ENCODE peak calls at places on chromosomes 5 and 9, in eight cellular contexts. One of them, this sample, is unnamed.

GRCh38 chr9:112558476-112558875 is 71.8 kb downstream of the KIAA1958 start:
- DNase-seq in left cardiac atrium: no peak
- DNase-seq in posterior cingulate gyrus: no peak
- DNase-seq in caudate nucleus: no peak
- DNase-seq in GM04504: peak
- DNase-seq in CD4-positive, alpha-beta memory T cell: no peak
- DNase-seq in upper lobe of right lung: no peak
- DNase-seq in fibroblast of the conjunctiva: no peak
- DNase-seq in this sample: no peak

GRCh38 chr9:114291064-114291474 is 31.8 kb upstream of the ORM1 start:
- DNase-seq in GM04504: no peak
- DNase-seq in fibroblast of the conjunctiva: peak
- DNase-seq in upper lobe of right lung: peak
- DNase-seq in caudate nucleus: peak
- DNase-seq in CD4-positive, alpha-beta memory T cell: peak
- DNase-seq in left cardiac atrium: peak
- DNase-seq in posterior cingulate gyrus: peak
- DNase-seq in this sample: no peak

GRCh38 chr5:59786271-59786805 is 107.2 kb downstream of the PDE4D start:
- DNase-seq in GM04504: peak
- DNase-seq in left cardiac atrium: no peak
- DNase-seq in upper lobe of right lung: no peak
- DNase-seq in CD4-positive, alpha-beta memory T cell: no peak
- DNase-seq in caudate nucleus: no peak
- DNase-seq in fibroblast of the conjunctiva: peak
- DNase-seq in posterior cingulate gyrus: no peak
- DNase-seq in this sample: peak

GRCh38 chr9:94085062-94085639 is 887 bp downstream of the PTPDC1 start:
- DNase-seq in left cardiac atrium: no peak
- DNase-seq in posterior cingulate gyrus: no peak
- DNase-seq in upper lobe of right lung: no peak
- DNase-seq in fibroblast of the conjunctiva: no peak
- DNase-seq in caudate nucleus: no peak
- DNase-seq in GM04504: no peak
- DNase-seq in CD4-positive, alpha-beta memory T cell: no peak
- DNase-seq in this sample: no peak

GRCh38 chr5:54969856-54970828 is 15.3 kb downstream of the ESM1 start:
- DNase-seq in fibroblast of the conjunctiva: no peak
- DNase-seq in CD4-positive, alpha-beta memory T cell: no peak
- DNase-seq in caudate nucleus: no peak
- DNase-seq in GM04504: no peak
- DNase-seq in posterior cingulate gyrus: no peak
- DNase-seq in left cardiac atrium: no peak
- DNase-seq in upper lobe of right lung: no peak
- DNase-seq in this sample: no peak

GRCh38 chr9:77939149-77939668 is 92.4 kb downstream of the GNAQ start:
- DNase-seq in fibroblast of the conjunctiva: no peak
- DNase-seq in upper lobe of right lung: no peak
- DNase-seq in caudate nucleus: no peak
- DNase-seq in posterior cingulate gyrus: no peak
- DNase-seq in GM04504: no peak
- DNase-seq in CD4-positive, alpha-beta memory T cell: no peak
- DNase-seq in left cardiac atrium: no peak
- DNase-seq in this sample: no peak

GRCh38 chr9:36597412-36598178 is 24.9 kb downstream of the MELK start:
- DNase-seq in upper lobe of right lung: no peak
- DNase-seq in posterior cingulate gyrus: no peak
- DNase-seq in CD4-positive, alpha-beta memory T cell: no peak
- DNase-seq in fibroblast of the conjunctiva: peak
- DNase-seq in left cardiac atrium: no peak
- DNase-seq in caudate nucleus: no peak
- DNase-seq in GM04504: no peak
- DNase-seq in this sample: no peak

GRCh38 chr9:21996438-21996837 is 1.8 kb downstream of the CDKN2B-AS1 start:
- DNase-seq in fibroblast of the conjunctiva: no peak
- DNase-seq in left cardiac atrium: no peak
- DNase-seq in upper lobe of right lung: no peak
- DNase-seq in GM04504: no peak
- DNase-seq in CD4-positive, alpha-beta memory T cell: no peak
- DNase-seq in posterior cingulate gyrus: no peak
- DNase-seq in caudate nucleus: no peak
- DNase-seq in this sample: no peak

GRCh38 chr9:106913276-106913675 is 50.3 kb downstream of the ZNF462 start:
- DNase-seq in upper lobe of right lung: no peak
- DNase-seq in GM04504: no peak
- DNase-seq in fibroblast of the conjunctiva: no peak
- DNase-seq in left cardiac atrium: no peak
- DNase-seq in CD4-positive, alpha-beta memory T cell: no peak
- DNase-seq in posterior cingulate gyrus: no peak
- DNase-seq in caudate nucleus: no peak
- DNase-seq in this sample: no peak

GRCh38 chr5:73754254-73754653 is 128.3 kb downstream of the ARHGEF28 start:
- DNase-seq in caudate nucleus: no peak
- DNase-seq in CD4-positive, alpha-beta memory T cell: no peak
- DNase-seq in fibroblast of the conjunctiva: no peak
- DNase-seq in posterior cingulate gyrus: no peak
- DNase-seq in upper lobe of right lung: no peak
- DNase-seq in GM04504: no peak
- DNase-seq in left cardiac atrium: no peak
- DNase-seq in this sample: no peak

GRCh38 chr5:141882594-141883183 is 4.5 kb upstream of the PCDH1 start:
- DNase-seq in left cardiac atrium: no peak
- DNase-seq in CD4-positive, alpha-beta memory T cell: no peak
- DNase-seq in fibroblast of the conjunctiva: no peak
- DNase-seq in GM04504: no peak
- DNase-seq in upper lobe of right lung: no peak
- DNase-seq in posterior cingulate gyrus: peak
- DNase-seq in caudate nucleus: peak
- DNase-seq in this sample: no peak

GRCh38 chr9:89433826-89434225 is 64.1 kb downstream of the SEMA4D start:
- DNase-seq in left cardiac atrium: no peak
- DNase-seq in GM04504: peak
- DNase-seq in fibroblast of the conjunctiva: no peak
- DNase-seq in CD4-positive, alpha-beta memory T cell: no peak
- DNase-seq in caudate nucleus: no peak
- DNase-seq in upper lobe of right lung: no peak
- DNase-seq in posterior cingulate gyrus: peak
- DNase-seq in this sample: peak

GRCh38 chr9:78620303-78620702 is 323.4 kb downstream of the PSAT1 start:
- DNase-seq in left cardiac atrium: no peak
- DNase-seq in posterior cingulate gyrus: no peak
- DNase-seq in fibroblast of the conjunctiva: no peak
- DNase-seq in GM04504: no peak
- DNase-seq in upper lobe of right lung: no peak
- DNase-seq in CD4-positive, alpha-beta memory T cell: no peak
- DNase-seq in caudate nucleus: no peak
- DNase-seq in this sample: no peak

GRCh38 chr5:84478603-84479002 is 93.9 kb upstream of the EDIL3 start:
- DNase-seq in GM04504: no peak
- DNase-seq in CD4-positive, alpha-beta memory T cell: no peak
- DNase-seq in fibroblast of the conjunctiva: no peak
- DNase-seq in left cardiac atrium: no peak
- DNase-seq in posterior cingulate gyrus: no peak
- DNase-seq in upper lobe of right lung: no peak
- DNase-seq in caudate nucleus: no peak
- DNase-seq in this sample: no peak

GRCh38 chr5:156647034-156647451 is 203.1 kb upstream of the PPP1R2B start:
- DNase-seq in left cardiac atrium: no peak
- DNase-seq in posterior cingulate gyrus: no peak
- DNase-seq in CD4-positive, alpha-beta memory T cell: no peak
- DNase-seq in upper lobe of right lung: no peak
- DNase-seq in GM04504: no peak
- DNase-seq in caudate nucleus: no peak
- DNase-seq in fibroblast of the conjunctiva: no peak
- DNase-seq in this sample: no peak

GRCh38 chr5:93601433-93602175 is 18.6 kb downstream of the NR2F1 start:
- DNase-seq in GM04504: no peak
- DNase-seq in posterior cingulate gyrus: no peak
- DNase-seq in fibroblast of the conjunctiva: peak
- DNase-seq in CD4-positive, alpha-beta memory T cell: no peak
- DNase-seq in upper lobe of right lung: no peak
- DNase-seq in caudate nucleus: no peak
- DNase-seq in left cardiac atrium: no peak
- DNase-seq in this sample: no peak

GRCh38 chr5:132668706-132669454 is 4.9 kb upstream of the IL4 start:
- DNase-seq in posterior cingulate gyrus: no peak
- DNase-seq in caudate nucleus: no peak
- DNase-seq in upper lobe of right lung: no peak
- DNase-seq in CD4-positive, alpha-beta memory T cell: no peak
- DNase-seq in GM04504: no peak
- DNase-seq in left cardiac atrium: no peak
- DNase-seq in fibroblast of the conjunctiva: no peak
- DNase-seq in this sample: no peak

GRCh38 chr9:23321049-23321448 is 505.0 kb downstream of the ELAVL2 start:
- DNase-seq in caudate nucleus: no peak
- DNase-seq in posterior cingulate gyrus: no peak
- DNase-seq in fibroblast of the conjunctiva: no peak
- DNase-seq in CD4-positive, alpha-beta memory T cell: no peak
- DNase-seq in left cardiac atrium: no peak
- DNase-seq in GM04504: no peak
- DNase-seq in upper lobe of right lung: no peak
- DNase-seq in this sample: no peak

GRCh38 chr5:134462761-134463160 is 51.1 kb upstream of the CDKN2AIPNL start:
- DNase-seq in CD4-positive, alpha-beta memory T cell: no peak
- DNase-seq in upper lobe of right lung: no peak
- DNase-seq in fibroblast of the conjunctiva: no peak
- DNase-seq in GM04504: no peak
- DNase-seq in left cardiac atrium: no peak
- DNase-seq in posterior cingulate gyrus: no peak
- DNase-seq in caudate nucleus: no peak
- DNase-seq in this sample: no peak

GRCh38 chr9:31908891-31909480 is 475.5 kb upstream of the ACO1 start:
- DNase-seq in upper lobe of right lung: no peak
- DNase-seq in posterior cingulate gyrus: no peak
- DNase-seq in GM04504: no peak
- DNase-seq in CD4-positive, alpha-beta memory T cell: no peak
- DNase-seq in left cardiac atrium: no peak
- DNase-seq in fibroblast of the conjunctiva: no peak
- DNase-seq in caudate nucleus: no peak
- DNase-seq in this sample: no peak